ENCODE peak calls at places on chromosomes 1 and 21, in nine cellular contexts. P, T, H, Y, W, Q, S, M and V are unnamed samples.
A peak's percentile ranks its signal among the peaks of the same experiment; 100 is the strongest.

GRCh38 chr1:99441234-99442095 is 177.2 kb downstream of the PLPPR4 start:
- DNase-seq in P (no peak), T (no peak), H (peak; percentile 37), Y (peak; percentile 51), W (no peak), Q (peak; percentile 61), S (no peak), M (no peak), V (no peak)

GRCh38 chr1:239387304-239388231 is 1.2 kb downstream of the CHRM3 start:
- DNase-seq in P (peak; percentile 32), T (peak; percentile 10), H (no peak), Y (no peak), W (peak; percentile 46), Q (no peak), S (no peak), M (no peak), V (peak; percentile 45)

GRCh38 chr1:228838717-228839500 is 103.6 kb downstream of the RHOU start:
- DNase-seq in P (no peak), T (no peak), H (peak; percentile 44), Y (peak; percentile 85), W (no peak), Q (no peak), S (no peak), M (no peak), V (no peak)

GRCh38 chr1:116764466-116764896 is 10.3 kb downstream of the CD2 start:
- DNase-seq in P (no peak), T (no peak), H (no peak), Y (no peak), W (no peak), Q (no peak), S (no peak), M (no peak), V (no peak)

GRCh38 chr1:183807549-183808168 is 2.7 kb downstream of the RGL1 start:
- DNase-seq in P (no peak), T (no peak), H (peak; percentile 54), Y (peak; percentile 76), W (no peak), Q (no peak), S (peak; percentile 51), M (no peak), V (no peak)

GRCh38 chr1:76759950-76760349 is 107.3 kb upstream of the ST6GALNAC5 start:
- DNase-seq in P (no peak), T (no peak), H (peak; percentile 1), Y (peak; percentile 50), W (peak; percentile 62), Q (no peak), S (peak; percentile 22), M (no peak), V (no peak)

GRCh38 chr1:229221106-229222019 is 49.5 kb upstream of the RAB4A start:
- DNase-seq in P (no peak), T (peak; percentile 53), H (peak; percentile 33), Y (peak; percentile 93), W (peak; percentile 52), Q (no peak), S (no peak), M (no peak), V (no peak)

GRCh38 chr21:38972078-38972477 is 166.3 kb downstream of the ETS2 start:
- DNase-seq in P (no peak), T (no peak), H (no peak), Y (no peak), W (no peak), Q (no peak), S (no peak), M (no peak), V (no peak)

DNA sequence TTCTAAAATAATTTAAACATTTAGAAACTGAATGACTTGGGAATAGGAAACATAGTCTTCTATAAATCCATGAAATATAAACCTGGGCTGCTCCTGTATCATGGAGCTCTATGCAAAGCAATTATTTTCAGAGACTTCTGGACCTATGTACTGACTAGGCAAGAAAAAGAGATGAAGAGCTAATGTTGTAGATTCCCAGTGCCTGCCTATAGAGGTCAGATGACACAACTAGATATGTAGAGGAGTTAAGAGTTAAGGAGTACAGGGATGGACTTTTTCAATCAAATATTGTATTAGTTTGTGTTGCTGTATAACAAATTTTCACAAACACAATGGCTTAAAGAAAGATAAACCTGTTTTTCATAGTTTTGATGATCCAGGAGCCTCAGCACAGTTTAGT is 1434.5 kb downstream of the KCNT2 start:
- DNase-seq in P (no peak), T (no peak), H (no peak), Y (no peak), W (no peak), Q (no peak), S (no peak), M (no peak), V (no peak)
- TF ChIP-seq CTCF in P (no peak), T (no peak), H (no peak), Y (no peak), W (no peak), Q (no peak), S (no peak), M (no peak), V (no peak)

GRCh38 chr21:37153935-37154350 is 80.9 kb downstream of the TTC3 start:
- DNase-seq in P (no peak), T (no peak), H (no peak), Y (peak; percentile 27), W (no peak), Q (peak; percentile 40), S (peak; percentile 30), M (no peak), V (no peak)

GRCh38 chr21:37157938-37158337 is 84.9 kb downstream of the TTC3 start:
- DNase-seq in P (no peak), T (no peak), H (no peak), Y (no peak), W (no peak), Q (no peak), S (no peak), M (no peak), V (no peak)

GRCh38 chr21:37153193-37153934 is 80.3 kb downstream of the TTC3 start:
- DNase-seq in P (no peak), T (no peak), H (no peak), Y (peak; percentile 87), W (no peak), Q (peak; percentile 92), S (no peak), M (no peak), V (no peak)

GRCh38 chr21:37159053-37159776 is 86.2 kb downstream of the TTC3 start:
- DNase-seq in P (no peak), T (no peak), H (no peak), Y (no peak), W (no peak), Q (no peak), S (no peak), M (no peak), V (no peak)

GRCh38 chr21:37155216-37155615 is 82.2 kb downstream of the TTC3 start:
- DNase-seq in P (no peak), T (no peak), H (no peak), Y (no peak), W (no peak), Q (peak; percentile 83), S (no peak), M (no peak), V (no peak)
- TF ChIP-seq CTCF in P (no peak), T (no peak), H (peak; percentile 23), Y (peak; percentile 14), W (no peak), Q (no peak), S (peak; percentile 5), M (no peak), V (no peak)

GRCh38 chr1:6521502-6521901 is 30.0 kb upstream of the PLEKHG5 start:
- DNase-seq in P (no peak), T (no peak), H (no peak), Y (no peak), W (no peak), Q (no peak), S (no peak), M (no peak), V (no peak)

GRCh38 chr1:6526316-6526715 is 28.0 kb downstream of the NOL9 start:
- DNase-seq in P (no peak), T (no peak), H (no peak), Y (no peak), W (peak; percentile 36), Q (no peak), S (no peak), M (no peak), V (no peak)

GRCh38 chr1:6519935-6520621 is 28.6 kb upstream of the PLEKHG5 start:
- DNase-seq in P (no peak), T (no peak), H (peak; percentile 65), Y (peak; percentile 88), W (no peak), Q (peak; percentile 68), S (no peak), M (peak; percentile 59), V (peak; percentile 71)

GRCh38 chr1:6519491-6519934 is 28.0 kb upstream of the PLEKHG5 start:
- DNase-seq in P (no peak), T (no peak), H (no peak), Y (no peak), W (no peak), Q (no peak), S (no peak), M (no peak), V (no peak)

GRCh38 chr1:6523566-6523965 is 30.7 kb downstream of the NOL9 start:
- DNase-seq in P (peak; percentile 33), T (peak; percentile 64), H (no peak), Y (peak; percentile 61), W (no peak), Q (no peak), S (no peak), M (no peak), V (no peak)
- TF ChIP-seq CTCF in P (peak; percentile 36), T (peak; percentile 43), H (peak; percentile 74), Y (peak; percentile 76), W (peak; percentile 42), Q (peak; percentile 64), S (peak; percentile 49), M (peak; percentile 52), V (peak; percentile 37)

DNA sequence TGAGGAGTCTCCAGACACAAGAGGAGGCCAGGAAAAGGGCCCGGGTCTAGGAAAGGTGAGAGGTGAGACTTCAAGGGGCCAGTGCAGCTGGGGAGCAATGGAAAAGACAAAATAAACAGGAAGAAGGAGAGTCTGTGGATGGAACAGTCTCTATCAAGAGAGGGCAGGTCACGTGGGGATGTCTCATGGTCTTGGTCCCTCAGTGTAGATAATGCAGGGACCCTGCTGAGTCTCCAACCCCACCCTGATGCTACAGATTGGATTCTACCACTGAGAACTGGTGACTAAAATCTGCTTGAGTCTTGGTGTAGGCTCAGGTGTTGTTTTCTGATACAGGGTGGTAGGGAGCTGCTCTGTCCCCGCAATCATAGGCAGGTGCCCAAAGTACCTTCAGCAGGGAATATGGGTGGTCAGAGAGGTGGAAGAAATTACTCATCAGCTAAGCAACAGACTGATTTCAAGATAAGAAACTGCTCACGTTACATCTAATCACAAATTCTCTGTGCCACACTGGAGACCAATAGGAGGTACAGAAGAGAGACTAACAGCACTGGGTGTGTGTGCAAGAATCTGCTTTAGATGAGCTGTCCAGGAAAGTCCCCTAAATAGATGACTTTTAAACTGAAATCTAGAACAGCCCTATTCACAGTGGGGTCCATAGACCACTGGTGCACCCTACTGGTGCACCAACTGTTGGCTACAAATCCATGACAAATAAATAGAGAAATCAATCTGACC is 101.5 kb upstream of the TLR5 start:
- DNase-seq in P (no peak), T (no peak), H (no peak), Y (peak; percentile 32), W (no peak), Q (no peak), S (no peak), M (no peak), V (no peak)
- TF ChIP-seq CTCF in P (no peak), T (peak; percentile 19), H (peak; percentile 58), Y (peak; percentile 36), W (peak; percentile 27), Q (peak; percentile 44), S (peak; percentile 28), M (peak; percentile 10), V (no peak)